ENCODE peak calls at places on chromosomes 6 and 20, in five cellular contexts. One of them, this sample, is unnamed.

GRCh38 chr6:29705389-29706231 is 17.6 kb upstream of the HLA-F start:
- DNase-seq in NT2/D1: no peak
- DNase-seq in RKO: peak
- DNase-seq in T-cell: no peak
- DNase-seq in amniotic stem cell: no peak
- DNase-seq in this sample: peak

GRCh38 chr20:57957397-57958049 is 247.7 kb upstream of the PMEPA1 start:
- DNase-seq in NT2/D1: no peak
- DNase-seq in RKO: no peak
- DNase-seq in T-cell: no peak
- DNase-seq in amniotic stem cell: no peak
- DNase-seq in this sample: no peak

GRCh38 chr6:43823879-43824740 is 54.1 kb downstream of the VEGFA start:
- DNase-seq in NT2/D1: no peak
- DNase-seq in RKO: no peak
- DNase-seq in T-cell: no peak
- DNase-seq in amniotic stem cell: no peak
- DNase-seq in this sample: no peak

GRCh38 chr20:48910360-48910781 is 11.1 kb upstream of the ARFGEF2 start:
- DNase-seq in NT2/D1: no peak
- DNase-seq in RKO: no peak
- DNase-seq in T-cell: peak
- DNase-seq in amniotic stem cell: no peak
- DNase-seq in this sample: no peak

GRCh38 chr6:5078121-5078695 is 6.9 kb upstream of the PPP1R3G start:
- DNase-seq in NT2/D1: no peak
- DNase-seq in RKO: peak
- DNase-seq in T-cell: no peak
- DNase-seq in amniotic stem cell: no peak
- DNase-seq in this sample: no peak

GRCh38 chr6:118708055-118708454 is 56.7 kb upstream of the CEP85L start:
- DNase-seq in NT2/D1: no peak
- DNase-seq in RKO: no peak
- DNase-seq in T-cell: no peak
- DNase-seq in amniotic stem cell: no peak
- DNase-seq in this sample: no peak

GRCh38 chr6:77021778-77022177 is 441.5 kb downstream of the HTR1B start:
- DNase-seq in NT2/D1: no peak
- DNase-seq in RKO: no peak
- DNase-seq in T-cell: no peak
- DNase-seq in amniotic stem cell: no peak
- DNase-seq in this sample: no peak

GRCh38 chr6:1321715-1322114 is 9.8 kb downstream of the FOXQ1 start:
- DNase-seq in NT2/D1: no peak
- DNase-seq in RKO: no peak
- DNase-seq in T-cell: no peak
- DNase-seq in amniotic stem cell: no peak
- DNase-seq in this sample: no peak

GRCh38 chr6:37391100-37391499 is 37.3 kb downstream of the RNF8 start:
- DNase-seq in NT2/D1: no peak
- DNase-seq in RKO: no peak
- DNase-seq in T-cell: no peak
- DNase-seq in amniotic stem cell: no peak
- DNase-seq in this sample: no peak

GRCh38 chr6:154371337-154371736 is 14.7 kb upstream of the IPCEF1 start:
- DNase-seq in NT2/D1: no peak
- DNase-seq in RKO: no peak
- DNase-seq in T-cell: no peak
- DNase-seq in amniotic stem cell: no peak
- DNase-seq in this sample: no peak